ENCODE peak calls at places on chromosomes 13 and 19, in four cellular contexts. C is GM12878, T is HepG2, Z is K562. W is an unnamed sample.

GRCh38 chr19:35824150-35824549 is 11.5 kb upstream of the PRODH2 start:
- DNase-seq in C (no peak), T (no peak), Z (no peak), W (no peak)

GRCh38 chr13:94154362-94154761 is 325.1 kb downstream of the DCT start:
- DNase-seq in C (no peak), Z (no peak), T (peak; percentile 11), W (no peak)

GRCh38 chr19:8517551-8518442 is 3.8 kb upstream of the ZNF414 start:
- DNase-seq in C (no peak), T (no peak), Z (no peak), W (no peak)

GRCh38 chr19:14786421-14786851 is 8.1 kb upstream of the ADGRE2 start:
- DNase-seq in T (no peak), Z (peak; percentile 74), C (no peak), W (peak; percentile 78)

GRCh38 chr13:26011996-26012688 is 39.7 kb downstream of the SHISA2 start:
- DNase-seq in T (no peak), Z (no peak), C (no peak), W (no peak)

GRCh38 chr19:54473071-54473941 is at the start of gene CDC42EP5:
- DNase-seq in Z (peak; percentile 51), C (no peak), T (no peak), W (no peak)

GRCh38 chr19:32453736-32454135 is 48.2 kb downstream of the DPY19L3 start:
- DNase-seq in C (no peak), Z (no peak), T (no peak), W (no peak)

GRCh38 chr13:41416276-41416675 is 41.1 kb upstream of the RGCC start:
- DNase-seq in Z (no peak), T (no peak), C (no peak), W (no peak)

GRCh38 chr19:28960586-28960985 is 252.4 kb downstream of the UQCRFS1 start:
- DNase-seq in C (no peak), Z (no peak), T (no peak), W (no peak)

GRCh38 chr13:41658057-41658642 is 200.8 kb downstream of the RGCC start:
- DNase-seq in Z (no peak), T (no peak), C (no peak), W (no peak)

GRCh38 chr19:55546822-55547614 is 1.7 kb upstream of the SBK3 start:
- DNase-seq in Z (peak; percentile 63), T (peak; percentile 35), C (no peak), W (no peak)

GRCh38 chr19:57302020-57302465 is 18.2 kb upstream of the ZNF543 start:
- DNase-seq in T (no peak), Z (no peak), C (no peak), W (no peak)

GRCh38 chr13:112761701-112762689 is 72.2 kb downstream of the ATP11A start:
- DNase-seq in Z (peak; percentile 11), C (no peak), T (no peak), W (no peak)

GRCh38 chr13:75836441-75836840 is 200.3 kb downstream of the LMO7 start:
- DNase-seq in Z (no peak), T (no peak), C (no peak), W (no peak)

GRCh38 chr19:49398001-49398615 is 10.1 kb downstream of the KASH5 start:
- DNase-seq in C (no peak), T (no peak), Z (no peak), W (no peak)

GRCh38 chr13:23987331-23987730 is 90.0 kb upstream of the C1QTNF9B start:
- DNase-seq in T (no peak), Z (no peak), C (no peak), W (no peak)

GRCh38 chr19:29129148-29129547 is 83.8 kb downstream of the UQCRFS1 start:
- DNase-seq in C (no peak), Z (no peak), T (no peak), W (no peak)

GRCh38 chr19:29524912-29525870 is 603 bp upstream of the VSTM2B start:
- DNase-seq in Z (no peak), C (no peak), T (no peak), W (peak; percentile 60)

GRCh38 chr19:16814526-16815100 is 14.6 kb upstream of the SIN3B start:
- DNase-seq in C (no peak), T (no peak), Z (no peak), W (no peak)

GRCh38 chr19:49196527-49197240 is 39.1 kb downstream of the TRPM4 start:
- DNase-seq in C (no peak), T (no peak), Z (peak; percentile 2), W (no peak)

GRCh38 chr19:58279042-58279924 is 528 bp downstream of the ZNF8 start:
- DNase-seq in C (no peak), Z (peak; percentile 84), T (peak; percentile 62), W (peak; percentile 69)

GRCh38 chr19:16367269-16367683 is 42.6 kb downstream of the KLF2 start:
- DNase-seq in Z (no peak), C (peak; percentile 90), T (no peak), W (no peak)

GRCh38 chr13:63184693-63185092 is 1769.0 kb upstream of the PCDH20 start:
- DNase-seq in Z (no peak), T (peak; percentile 2), C (no peak), W (peak; percentile 62)

GRCh38 chr19:16023558-16023915 is 52.8 kb upstream of the TPM4 start:
- DNase-seq in C (no peak), Z (no peak), T (no peak), W (no peak)

GRCh38 chr19:42038675-42039074 is 31.3 kb downstream of the GRIK5 start:
- DNase-seq in Z (no peak), T (no peak), C (no peak), W (no peak)

GRCh38 chr13:25391932-25392331 is 20.2 kb downstream of the ATP8A2 start:
- DNase-seq in C (no peak), Z (no peak), T (no peak), W (no peak)

GRCh38 chr13:45781553-45782326 is 69.8 kb downstream of the SIAH3 start:
- DNase-seq in T (no peak), Z (no peak), C (no peak), W (no peak)

GRCh38 chr19:50255115-50255514 is 51.7 kb downstream of the MYH14 start:
- DNase-seq in Z (peak; percentile 46), T (no peak), C (no peak), W (peak; percentile 31)

GRCh38 chr19:55118401-55118991 is 1.1 kb upstream of the PPP1R12C start:
- DNase-seq in T (no peak), C (no peak), Z (peak; percentile 69), W (peak; percentile 93)

GRCh38 chr19:51200071-51200470 is 24.8 kb upstream of the CD33 start:
- DNase-seq in Z (no peak), T (no peak), C (no peak), W (no peak)

GRCh38 chr19:45428385-45429231 is 4.9 kb upstream of the ERCC1 start:
- DNase-seq in Z (peak; percentile 72), T (no peak), C (no peak), W (peak; percentile 78)

GRCh38 chr13:37495046-37495445 is 103.5 kb downstream of the POSTN start:
- DNase-seq in T (no peak), C (no peak), Z (no peak), W (no peak)

GRCh38 chr13:29496241-29496712 is 99.2 kb downstream of the SLC7A1 start:
- DNase-seq in Z (no peak), C (no peak), T (no peak), W (no peak)

GRCh38 chr13:73767747-73768315 is 366.4 kb downstream of the KLF12 start:
- DNase-seq in C (no peak), Z (peak; percentile 5), T (peak; percentile 9), W (peak; percentile 29)

GRCh38 chr13:83984793-83985192 is 102.5 kb upstream of the SLITRK1 start:
- DNase-seq in C (no peak), Z (no peak), T (no peak), W (no peak)

GRCh38 chr19:23867895-23868294 is 46.8 kb upstream of the ZNF726 start:
- DNase-seq in C (no peak), Z (no peak), T (no peak), W (no peak)
- TF ChIP-seq CREM in C (no peak), Z (no peak), T (no peak), W (no peak)

GRCh38 chr19:6649189-6649588 is 20.8 kb downstream of the TNFSF14 start:
- DNase-seq in T (no peak), Z (no peak), C (no peak), W (no peak)

GRCh38 chr19:6652214-6653094 is 17.5 kb downstream of the TNFSF14 start:
- DNase-seq in C (no peak), Z (peak; percentile 39), T (no peak), W (no peak)

DNA sequence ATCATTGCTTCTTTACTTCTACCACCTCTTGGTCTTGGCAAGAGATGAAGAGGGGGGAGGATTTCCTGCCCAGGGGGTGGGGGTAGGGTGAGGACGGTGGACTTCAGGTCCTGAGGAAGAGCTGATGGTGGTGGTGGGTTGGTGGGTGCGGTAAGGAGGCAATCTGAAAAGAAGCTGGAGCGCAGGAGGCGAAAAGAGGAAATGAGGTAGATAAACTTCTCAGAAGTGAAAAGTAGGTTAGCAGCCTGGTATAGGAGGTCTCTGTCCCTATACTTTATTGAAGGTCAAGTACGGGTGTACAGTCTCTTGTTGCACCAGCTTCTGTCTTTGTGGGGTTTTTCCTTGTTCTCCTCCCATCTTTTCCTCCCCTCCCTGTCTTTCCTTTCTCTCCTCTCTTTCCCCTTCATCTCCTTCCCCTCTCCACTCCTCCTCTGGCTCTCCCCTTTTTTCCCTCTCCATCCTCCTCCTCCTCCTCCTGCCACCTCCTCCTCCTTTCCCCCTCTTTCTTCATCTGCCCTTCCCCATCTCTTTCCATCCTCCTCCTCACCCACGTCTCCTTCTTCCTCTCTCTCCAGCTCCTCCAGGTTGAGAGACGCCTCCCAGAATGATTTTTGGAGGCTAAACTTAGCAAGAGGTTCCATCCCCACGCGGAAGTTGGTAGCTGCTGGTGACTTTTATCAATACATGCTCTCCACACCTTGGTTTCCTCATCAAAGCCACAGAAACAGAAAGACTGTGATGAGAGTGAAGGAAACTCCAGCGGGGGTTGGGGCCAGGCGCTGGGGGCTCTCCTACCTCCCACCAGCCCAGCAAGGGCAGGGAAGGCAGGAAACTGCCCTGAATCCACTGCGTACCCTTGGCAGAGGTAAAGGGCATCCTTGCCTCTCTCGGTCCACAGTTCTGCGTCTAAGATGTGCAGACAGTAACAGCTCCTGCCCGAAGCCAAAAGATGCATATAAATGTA is 15.3 kb downstream of the TNFSF14 start:
- DNase-seq in C (no peak), Z (no peak), T (no peak), W (no peak)
- TF ChIP-seq USF2 in C (no peak), Z (no peak), T (no peak), W (no peak)

GRCh38 chr13:100075700-100076587 is 12.9 kb upstream of the PCCA start:
- DNase-seq in C (no peak), Z (no peak), T (peak; percentile 12), W (no peak)
- TF ChIP-seq MAX in C (no peak), Z (no peak), T (no peak), W (no peak)

GRCh38 chr19:1079566-1080111 is 12.7 kb downstream of the ARHGAP45 start:
- DNase-seq in T (no peak), C (no peak), Z (no peak), W (no peak)
- TF ChIP-seq CREM in T (no peak), C (no peak), Z (no peak), W (no peak)

GRCh38 chr13:43785681-43786471 is 896 bp downstream of the ENOX1 start:
- DNase-seq in Z (peak; percentile 6), T (no peak), C (no peak), W (peak; percentile 72)
- TF ChIP-seq USF2 in Z (no peak), T (no peak), C (no peak), W (peak; percentile 26)

GRCh38 chr19:10228925-10229324 is 2.2 kb downstream of the S1PR2 start:
- DNase-seq in C (no peak), T (peak; percentile 48), Z (peak; percentile 69), W (peak; percentile 54)
- TF ChIP-seq MAX in C (no peak), T (no peak), Z (peak; percentile 4), W (no peak)